ENCODE peak calls at places on chromosomes 4 and X, in six cellular contexts. F, B, V, U, T and C are unnamed samples.

GRCh38 chrX:9498236-9498635 is 33.4 kb downstream of the TBL1X start:
- DNase-seq in T (no peak), V (no peak), F (no peak), B (no peak), U (peak; percentile 45), C (peak; percentile 52)

GRCh38 chrX:39679497-39680157 is 418.1 kb downstream of the BCOR start:
- DNase-seq in U (no peak), B (no peak), T (no peak), V (no peak), F (no peak), C (no peak)

GRCh38 chrX:110214684-110215083 is 103.2 kb downstream of the AMMECR1 start:
- DNase-seq in V (no peak), B (no peak), U (no peak), T (no peak), F (no peak), C (no peak)

GRCh38 chr4:144336633-144337032 is 196.1 kb upstream of the GYPA start:
- DNase-seq in U (no peak), T (no peak), B (no peak), F (no peak), V (no peak), C (no peak)

GRCh38 chr4:149164282-149164681 is 651.4 kb downstream of the IQCM start:
- DNase-seq in T (no peak), F (peak; percentile 56), U (peak; percentile 29), B (peak; percentile 72), V (peak; percentile 52), C (peak; percentile 92)

GRCh38 chr4:147492761-147493160 is 11.9 kb downstream of the EDNRA start:
- DNase-seq in F (no peak), U (peak; percentile 94), B (no peak), V (no peak), T (no peak), C (peak; percentile 87)

GRCh38 chr4:112296949-112297483 is at the start of gene ALPK1:
- DNase-seq in V (no peak), B (no peak), T (peak; percentile 48), U (peak; percentile 92), F (no peak), C (peak; percentile 94)

GRCh38 chr4:70895405-70895804 is 6.8 kb upstream of the MOB1B start:
- DNase-seq in F (no peak), U (peak; percentile 54), B (no peak), T (no peak), V (no peak), C (no peak)

GRCh38 chr4:185638548-185639301 is 103.4 kb upstream of the PDLIM3 start:
- DNase-seq in V (peak; percentile 39), T (no peak), B (no peak), U (peak; percentile 22), F (no peak), C (no peak)

GRCh38 chr4:76518241-76518640 is 83.2 kb downstream of the SHROOM3 start:
- DNase-seq in B (no peak), F (no peak), V (no peak), U (no peak), T (no peak), C (no peak)

GRCh38 chr4:61994036-61994435 is 793.9 kb downstream of the ADGRL3 start:
- DNase-seq in U (peak; percentile 73), T (no peak), V (no peak), B (no peak), F (no peak), C (peak; percentile 5)

GRCh38 chrX:43881410-43882293 is 598 bp downstream of the MAOB start:
- DNase-seq in B (no peak), V (no peak), F (no peak), T (no peak), U (no peak), C (no peak)

GRCh38 chrX:154541589-154541895 is 5.1 kb downstream of the G6PD start:
- DNase-seq in U (no peak), V (no peak), B (no peak), T (no peak), F (no peak), C (peak; percentile 13)

DNA sequence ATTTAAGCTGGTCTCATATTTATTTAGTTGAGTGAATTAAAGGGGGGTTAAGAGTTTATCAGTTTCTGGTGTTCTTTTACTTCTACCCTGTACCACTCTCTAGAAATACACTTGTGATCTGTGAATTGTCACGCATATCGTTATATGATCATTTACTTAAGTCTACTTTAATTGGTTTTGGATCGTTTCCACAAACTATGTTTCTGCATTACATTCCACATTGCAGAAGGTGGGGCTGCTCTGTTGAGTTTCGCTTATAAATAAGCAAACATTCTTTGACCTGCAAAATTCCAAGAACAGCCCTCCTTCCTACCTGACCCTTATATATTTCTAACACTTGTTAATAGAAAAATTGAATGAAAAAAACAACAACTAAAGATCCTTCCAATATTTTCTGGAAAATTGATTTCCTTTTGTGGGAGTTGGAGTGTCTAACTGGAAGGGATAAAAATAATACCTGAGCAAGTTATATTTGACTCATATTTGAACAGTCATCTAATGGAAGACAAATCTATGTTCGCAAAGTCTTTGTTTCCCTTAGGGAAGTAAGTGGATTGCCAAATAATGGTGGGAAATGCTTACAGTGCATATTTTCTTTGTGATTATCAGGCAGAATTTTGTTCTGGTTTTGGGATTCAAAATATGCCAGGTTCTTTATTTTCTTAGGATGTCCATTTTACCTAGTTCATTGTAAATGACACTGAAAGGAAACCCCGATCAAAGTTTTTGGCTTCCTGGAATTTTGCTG is 152.7 kb downstream of the RELL1 start:
- DNase-seq in U (no peak), F (no peak), B (no peak), V (no peak), T (no peak), C (no peak)
- H3K4me1 ChIP-seq in U (no peaks in the 10 kb centered on the region), F (no peaks in the 10 kb centered on the region), B (no peaks in the 10 kb centered on the region), V (no peaks in the 10 kb centered on the region), T (peaks cover 9% of the 10 kb centered on the region), C (no peaks in the 10 kb centered on the region)

GRCh38 chr4:106763044-106763443 is 273.1 kb downstream of the DKK2 start:
- DNase-seq in U (peak; percentile 37), T (no peak), F (no peak), V (peak; percentile 22), B (peak; percentile 35), C (no peak)
- H4K91ac ChIP-seq in U (no peak overlapping the region), T (no peak overlapping the region), F (no peak overlapping the region), V (no peak overlapping the region), B (no peak overlapping the region), C (no peak overlapping the region)

GRCh38 chrX:2435465-2435864 is 65.3 kb downstream of the DHRSX start:
- DNase-seq in F (no peak), T (no peak), U (no peak), B (no peak), V (no peak), C (no peak)
- H3K4me1 ChIP-seq in F (no peaks in the 10 kb centered on the region), T (no peaks in the 10 kb centered on the region), U (peaks cover 3% of the 10 kb centered on the region), B (peaks cover 10% of the 10 kb centered on the region), V (no peaks in the 10 kb centered on the region), C (no peaks in the 10 kb centered on the region)

GRCh38 chr4:121454251-121454979 is 73.6 kb upstream of the QRFPR start:
- DNase-seq in T (no peak), U (no peak), V (peak; percentile 57), B (no peak), F (no peak), C (no peak)

GRCh38 chr4:121449416-121449815 is 68.6 kb upstream of the QRFPR start:
- DNase-seq in V (no peak), T (no peak), B (no peak), F (no peak), U (no peak), C (no peak)

GRCh38 chr4:121448231-121448630 is 67.4 kb upstream of the QRFPR start:
- DNase-seq in V (no peak), U (no peak), B (no peak), F (no peak), T (no peak), C (no peak)

GRCh38 chr4:121455285-121455684 is 74.5 kb upstream of the QRFPR start:
- DNase-seq in V (no peak), F (no peak), T (no peak), B (no peak), U (no peak), C (no peak)

GRCh38 chr4:121451310-121451709 is 70.5 kb upstream of the QRFPR start:
- DNase-seq in U (no peak), F (no peak), B (no peak), V (no peak), T (no peak), C (no peak)
- H4K91ac ChIP-seq in U (no peak overlapping the region), F (no peak overlapping the region), B (no peak overlapping the region), V (no peak overlapping the region), T (no peak overlapping the region), C (no peak overlapping the region)

DNA sequence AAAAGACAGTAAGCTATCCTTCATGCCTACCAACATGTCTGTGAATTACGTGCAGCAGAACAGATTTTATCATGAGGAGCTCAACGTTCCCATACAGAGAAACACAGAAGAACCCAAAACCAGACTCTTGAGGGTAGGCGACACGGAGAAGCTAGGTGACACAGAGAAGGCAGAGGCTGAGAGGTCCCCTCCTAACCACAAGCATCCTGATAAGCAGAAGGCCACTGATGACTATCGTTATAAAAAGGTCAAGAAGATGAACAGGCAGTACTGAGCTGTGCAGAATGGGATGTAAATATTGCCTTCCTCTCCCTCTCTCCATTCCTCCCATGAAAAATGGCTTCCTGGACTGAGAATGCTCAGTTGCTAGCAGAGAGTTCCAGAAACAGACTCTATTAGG is 350.2 kb upstream of the BOD1L1 start:
- DNase-seq in B (no peak), U (no peak), T (no peak), F (no peak), V (no peak), C (peak; percentile 5)
- H3K4me1 ChIP-seq in B (no peaks in the 10 kb centered on the region), U (peaks cover 5% of the 10 kb centered on the region), T (no peaks in the 10 kb centered on the region), F (no peaks in the 10 kb centered on the region), V (no peaks in the 10 kb centered on the region), C (peaks cover 6% of the 10 kb centered on the region)

DNA sequence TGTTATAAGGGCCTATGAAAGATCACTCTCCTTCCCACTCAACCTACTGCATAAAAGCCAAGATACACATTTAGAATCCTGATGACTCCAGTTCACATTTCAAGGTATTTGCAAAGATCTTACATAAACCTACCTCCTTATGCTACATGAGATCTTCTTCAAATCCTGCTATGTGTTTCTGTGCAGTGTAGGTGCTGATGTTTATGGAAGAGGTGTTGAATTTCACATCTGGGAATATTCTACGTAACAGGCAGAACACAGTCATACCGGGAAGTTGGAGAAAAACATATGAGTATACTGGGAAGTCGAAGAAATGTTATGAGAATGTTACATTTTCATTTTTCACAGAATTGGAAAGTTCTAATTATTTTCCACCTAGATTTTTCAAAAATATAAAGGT is 899.0 kb downstream of the STIM2 start:
- DNase-seq in U (no peak), B (no peak), T (no peak), V (no peak), F (no peak), C (no peak)
- H4K91ac ChIP-seq in U (no peak overlapping the region), B (no peak overlapping the region), T (no peak overlapping the region), V (no peak overlapping the region), F (no peak overlapping the region), C (no peak overlapping the region)

GRCh38 chr4:1868293-1868692 is 2.9 kb upstream of the NSD2 start:
- DNase-seq in F (no peak), T (no peak), U (no peak), V (no peak), B (no peak), C (no peak)
- H3K4me1 ChIP-seq in F (peaks cover 2% of the 10 kb centered on the region), T (peaks cover 3% of the 10 kb centered on the region), U (peaks cover 3% of the 10 kb centered on the region), V (no peaks in the 10 kb centered on the region), B (peaks cover 41% of the 10 kb centered on the region), C (peaks cover 7% of the 10 kb centered on the region)

DNA sequence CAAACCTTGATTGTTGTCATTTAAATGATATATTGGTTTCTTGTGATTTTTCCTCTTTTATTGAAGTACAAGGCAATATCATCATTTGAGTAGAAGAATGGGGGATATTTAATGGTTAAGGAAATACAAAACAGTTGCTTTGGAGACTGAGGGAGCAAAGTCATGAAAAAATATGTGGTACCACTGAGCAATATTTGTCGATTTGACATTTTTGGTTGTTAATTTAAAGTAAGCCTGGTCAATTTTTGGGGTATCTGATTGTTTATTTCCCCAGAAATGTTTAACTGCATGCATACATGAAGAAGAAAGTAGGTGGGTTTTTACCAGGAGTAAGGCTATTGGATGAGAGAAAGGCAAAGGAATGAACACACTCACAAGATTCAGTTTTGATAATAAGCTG is 556.2 kb downstream of the TRAM1L1 start:
- DNase-seq in V (no peak), F (no peak), U (no peak), T (no peak), B (no peak), C (no peak)
- H4K91ac ChIP-seq in V (no peak overlapping the region), F (no peak overlapping the region), U (no peak overlapping the region), T (no peak overlapping the region), B (no peak overlapping the region), C (no peak overlapping the region)